ENCODE peak calls at places on chromosome 19, in eight cellular contexts. N is Peyer's patch, B is upper lobe of left lung, E is transverse colon, F is A549, K is stomach, I is thyroid gland, P is adrenal gland. C is an unnamed sample.

GRCh38 chr19:2656533-2656932 is 46.0 kb downstream of the GNG7 start:
- DNase-seq in N (no peak), B (no peak), E (no peak), F (no peak), K (no peak), I (no peak), P (no peak), C (no peak)

GRCh38 chr19:21483589-21484170 is 21.7 kb upstream of the ZNF429 start:
- DNase-seq in N (peak), B (peak), E (peak), F (peak), K (peak), I (peak), P (peak), C (peak)

GRCh38 chr19:20247016-20247683 is 80.1 kb downstream of the ZNF486 start:
- DNase-seq in N (no peak), B (peak), E (no peak), F (no peak), K (peak), I (peak), P (peak), C (peak)

GRCh38 chr19:6047741-6048231 is 62.5 kb downstream of the RFX2 start:
- DNase-seq in N (peak), B (no peak), E (no peak), F (peak), K (no peak), I (peak), P (peak), C (no peak)

GRCh38 chr19:4114181-4114580 is 9.7 kb downstream of the MAP2K2 start:
- DNase-seq in N (no peak), B (no peak), E (no peak), F (no peak), K (no peak), I (no peak), P (peak), C (no peak)

GRCh38 chr19:5354403-5354802 is 13.8 kb upstream of the PTPRS start:
- DNase-seq in N (no peak), B (no peak), E (no peak), F (peak), K (no peak), I (no peak), P (no peak), C (no peak)

GRCh38 chr19:14463747-14464146 is 11.4 kb downstream of the PTGER1 start:
- DNase-seq in N (no peak), B (no peak), E (no peak), F (no peak), K (no peak), I (no peak), P (no peak), C (no peak)

GRCh38 chr19:46955114-46955812 is 64.4 kb upstream of the NPAS1 start:
- DNase-seq in N (no peak), B (no peak), E (no peak), F (no peak), K (no peak), I (no peak), P (no peak), C (no peak)

GRCh38 chr19:13094285-13094595 is 8.4 kb downstream of the LYL1 start:
- DNase-seq in N (peak), B (no peak), E (no peak), F (no peak), K (no peak), I (no peak), P (no peak), C (no peak)

GRCh38 chr19:16531380-16531669 is 10.9 kb downstream of the CHERP start:
- DNase-seq in N (no peak), B (no peak), E (no peak), F (no peak), K (no peak), I (no peak), P (no peak), C (no peak)

GRCh38 chr19:5459360-5459759 is 4.1 kb downstream of the ZNRF4 start:
- DNase-seq in N (no peak), B (no peak), E (no peak), F (no peak), K (no peak), I (no peak), P (no peak), C (no peak)

GRCh38 chr19:46082728-46083050 is 41.8 kb downstream of the IGFL3 start:
- DNase-seq in N (no peak), B (no peak), E (no peak), F (peak), K (no peak), I (no peak), P (no peak), C (no peak)

GRCh38 chr19:2405256-2405655 is 22.1 kb downstream of the TIMM13 start:
- DNase-seq in N (no peak), B (no peak), E (no peak), F (no peak), K (no peak), I (no peak), P (no peak), C (no peak)

GRCh38 chr19:30076751-30077670 is 135.0 kb downstream of the URI1 start:
- DNase-seq in N (no peak), B (peak), E (peak), F (no peak), K (no peak), I (no peak), P (no peak), C (no peak)

GRCh38 chr19:43747557-43748204 is 7.1 kb downstream of the SMG9 start:
- DNase-seq in N (no peak), B (no peak), E (no peak), F (no peak), K (no peak), I (no peak), P (no peak), C (no peak)

GRCh38 chr19:3029070-3029923 is at the start of gene TLE2:
- DNase-seq in N (no peak), B (no peak), E (no peak), F (no peak), K (peak), I (peak), P (no peak), C (peak)

GRCh38 chr19:30629086-30629485 is 256.9 kb downstream of the ZNF536 start:
- DNase-seq in N (no peak), B (no peak), E (no peak), F (no peak), K (no peak), I (no peak), P (no peak), C (no peak)

GRCh38 chr19:12052057-12052570 is 647 bp downstream of the ZNF878 start:
- DNase-seq in N (no peak), B (no peak), E (no peak), F (no peak), K (no peak), I (no peak), P (no peak), C (no peak)

GRCh38 chr19:3655402-3656072 is 28.9 kb upstream of the CACTIN start:
- DNase-seq in N (no peak), B (no peak), E (peak), F (no peak), K (peak), I (no peak), P (no peak), C (no peak)

GRCh38 chr19:2603320-2603719 is 99.2 kb downstream of the GNG7 start:
- DNase-seq in N (peak), B (no peak), E (no peak), F (no peak), K (no peak), I (no peak), P (no peak), C (no peak)

GRCh38 chr19:4304509-4305252 is at the start of gene FSD1:
- DNase-seq in N (peak), B (no peak), E (no peak), F (peak), K (no peak), I (no peak), P (no peak), C (no peak)

GRCh38 chr19:16160943-16161560 is 12.3 kb downstream of the CIB3 start:
- DNase-seq in N (no peak), B (no peak), E (peak), F (peak), K (no peak), I (no peak), P (peak), C (no peak)

GRCh38 chr19:53985863-53986262 is 5.6 kb upstream of the CACNG6 start:
- DNase-seq in N (no peak), B (no peak), E (no peak), F (no peak), K (no peak), I (no peak), P (no peak), C (no peak)

GRCh38 chr19:23283925-23284324 is 33.7 kb upstream of the ZNF724 start:
- DNase-seq in N (peak), B (peak), E (peak), F (peak), K (peak), I (peak), P (peak), C (peak)

GRCh38 chr19:15125232-15126067 is 18.2 kb downstream of the SYDE1 start:
- DNase-seq in N (peak), B (peak), E (peak), F (peak), K (peak), I (peak), P (peak), C (peak)

GRCh38 chr19:14425696-14426138 is 6.6 kb upstream of the DDX39A start:
- DNase-seq in N (no peak), B (no peak), E (no peak), F (no peak), K (no peak), I (no peak), P (no peak), C (no peak)

GRCh38 chr19:54684537-54684936 is 21.8 kb downstream of the LILRB4 start:
- DNase-seq in N (no peak), B (no peak), E (no peak), F (peak), K (no peak), I (no peak), P (no peak), C (no peak)

GRCh38 chr19:54029930-54030490 is 33.7 kb downstream of the VSTM1 start:
- DNase-seq in N (peak), B (peak), E (peak), F (peak), K (peak), I (peak), P (peak), C (peak)

GRCh38 chr19:56111601-56112312 is 9.3 kb downstream of the ZNF787 start:
- DNase-seq in N (peak), B (peak), E (peak), F (no peak), K (peak), I (peak), P (peak), C (peak)

GRCh38 chr19:6590458-6591319 is at the start of gene CD70:
- DNase-seq in N (peak), B (no peak), E (peak), F (peak), K (no peak), I (no peak), P (no peak), C (no peak)

GRCh38 chr19:15669440-15669839 is 3.4 kb upstream of the CYP4F12 start:
- DNase-seq in N (no peak), B (no peak), E (no peak), F (no peak), K (no peak), I (no peak), P (no peak), C (no peak)

GRCh38 chr19:2117215-2117960 is 20.7 kb downstream of the IZUMO4 start:
- DNase-seq in N (no peak), B (no peak), E (no peak), F (no peak), K (no peak), I (no peak), P (peak), C (peak)

GRCh38 chr19:49645592-49645991 is 3.6 kb downstream of the SCAF1 start:
- DNase-seq in N (no peak), B (no peak), E (no peak), F (no peak), K (no peak), I (no peak), P (no peak), C (no peak)

GRCh38 chr19:48754950-48755645 is at the start of gene FGF21:
- DNase-seq in N (no peak), B (no peak), E (no peak), F (peak), K (no peak), I (no peak), P (no peak), C (no peak)

GRCh38 chr19:42176990-42177685 is 40.3 kb downstream of the DEDD2 start:
- DNase-seq in N (peak), B (peak), E (peak), F (peak), K (peak), I (peak), P (peak), C (peak)
- TF ChIP-seq CTCF in N (peak), B (peak), E (peak), F (peak), K (peak), I (no peak), P (no peak), C (peak)

DNA sequence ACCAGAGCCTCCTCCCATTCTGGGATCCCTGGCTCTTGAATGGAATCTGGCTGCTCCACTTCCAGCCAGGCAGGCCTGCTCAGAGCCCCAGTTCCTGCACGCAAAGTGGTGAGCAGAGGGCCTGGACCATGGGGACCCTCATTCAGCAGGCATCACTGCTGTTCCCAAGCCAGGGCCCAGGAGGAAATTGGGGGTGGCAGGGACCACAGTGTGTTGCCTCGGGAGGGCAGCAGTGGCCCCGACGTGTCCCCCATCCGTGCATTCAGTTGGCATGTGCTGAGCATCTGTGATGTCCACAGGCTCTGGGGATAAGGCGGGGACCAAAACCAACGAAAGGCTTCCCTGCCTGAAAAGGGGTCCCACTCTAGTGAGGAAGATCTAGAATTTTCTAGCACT is 11.2 kb downstream of the CCDC97 start:
- DNase-seq in N (no peak), B (no peak), E (no peak), F (no peak), K (no peak), I (no peak), P (no peak), C (no peak)
- H3K27ac ChIP-seq in N (peak), B (peak), E (peak), F (peak), K (peak), I (no peak), P (no peak), C (no peak)

GRCh38 chr19:18281082-18282020 is at the start of gene JUND:
- DNase-seq in N (peak), B (peak), E (peak), F (peak), K (peak), I (peak), P (peak), C (peak)

GRCh38 chr19:18279266-18279515 is 2.2 kb downstream of the JUND start:
- DNase-seq in N (no peak), B (no peak), E (no peak), F (no peak), K (no peak), I (no peak), P (no peak), C (no peak)

GRCh38 chr19:18280247-18281081 is 958 bp downstream of the JUND start:
- DNase-seq in N (peak), B (peak), E (peak), F (peak), K (peak), I (peak), P (peak), C (peak)

GRCh38 chr19:18279516-18280246 is 1.7 kb downstream of the JUND start:
- DNase-seq in N (peak), B (peak), E (peak), F (peak), K (peak), I (peak), P (peak), C (peak)

DNA sequence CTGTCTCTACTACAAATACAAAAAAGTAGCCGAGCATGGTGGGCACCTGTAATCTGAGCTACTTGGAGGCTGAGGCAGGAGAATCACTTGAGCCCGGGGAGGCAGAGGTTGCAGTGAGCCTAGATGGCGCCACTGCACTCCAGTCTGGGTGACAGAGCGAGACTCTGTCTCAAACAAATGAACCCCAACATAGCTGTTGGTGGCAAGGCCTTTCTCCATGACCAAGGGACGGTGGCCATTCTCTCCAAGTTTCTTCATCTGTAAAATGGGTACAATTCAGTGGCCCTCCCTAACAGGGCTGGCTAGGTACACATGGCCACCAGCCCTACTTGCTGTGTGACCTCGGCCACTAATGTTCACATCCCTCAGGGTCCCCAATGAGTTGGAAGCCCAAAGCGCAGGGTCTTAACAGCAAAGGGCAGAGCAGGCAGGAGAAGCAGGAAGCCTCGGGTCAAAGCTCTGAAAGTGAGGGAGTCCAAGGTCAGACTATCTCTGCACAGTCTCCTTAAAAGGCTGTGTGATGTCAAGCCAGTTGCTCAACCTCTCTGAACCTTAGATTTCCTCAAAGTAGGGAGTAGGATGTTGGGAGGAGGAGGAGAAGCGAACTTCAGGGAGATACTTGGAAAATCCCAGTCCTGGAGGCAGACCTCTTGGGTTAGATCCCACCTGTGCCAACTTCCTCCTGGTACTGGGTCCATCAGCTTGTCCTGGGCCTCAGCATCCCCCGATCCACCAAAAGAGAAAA is 2.7 kb downstream of the JUND start:
- DNase-seq in N (peak), B (no peak), E (peak), F (peak), K (peak), I (no peak), P (peak), C (peak)
- TF ChIP-seq POLR2A in N (no peak), B (no peak), E (peak), F (no peak), K (no peak), I (no peak), P (no peak), C (peak)

DNA sequence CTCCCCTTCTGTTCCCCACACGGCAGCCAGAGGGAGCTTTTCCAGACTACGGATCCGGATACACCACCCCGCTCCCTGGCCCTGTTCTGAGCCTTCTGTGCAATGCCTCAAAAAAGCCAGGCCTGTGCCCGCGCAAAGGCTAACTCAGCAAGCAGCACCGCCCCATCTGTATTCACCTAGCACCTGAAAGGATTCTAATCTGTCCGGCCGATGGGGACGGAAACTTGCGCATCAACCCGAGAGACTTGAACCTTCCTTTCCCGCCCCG is 589 bp downstream of the ZBTB45 start:
- DNase-seq in N (peak), B (peak), E (peak), F (peak), K (peak), I (peak), P (peak), C (peak)
- TF ChIP-seq CTCF in N (peak), B (no peak), E (no peak), F (no peak), K (no peak), I (peak), P (no peak), C (peak)

DNA sequence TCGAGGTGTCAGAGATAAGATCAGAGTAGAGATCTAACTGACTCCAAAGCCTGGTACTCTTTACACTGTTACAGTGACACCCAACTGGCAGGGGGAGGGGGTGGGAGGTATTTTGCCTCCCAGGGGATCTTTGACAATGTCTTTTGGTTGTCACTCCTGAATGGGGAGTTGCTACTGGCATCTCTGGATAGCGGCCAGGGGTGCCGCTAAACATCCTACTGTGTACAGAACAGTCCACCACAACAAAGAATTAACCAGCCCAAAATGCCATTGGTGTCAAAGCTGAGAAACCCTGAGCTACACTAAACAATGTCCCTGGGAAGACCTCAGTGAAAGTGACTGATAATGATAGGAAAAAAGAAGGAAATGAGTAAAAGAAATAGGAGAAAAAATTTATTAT is 3.2 kb downstream of the FPR3 start:
- DNase-seq in N (no peak), B (no peak), E (no peak), F (no peak), K (no peak), I (no peak), P (no peak), C (no peak)
- H3K27ac ChIP-seq in N (peak), B (peak), E (peak), F (no peak), K (no peak), I (no peak), P (peak), C (peak)

DNA sequence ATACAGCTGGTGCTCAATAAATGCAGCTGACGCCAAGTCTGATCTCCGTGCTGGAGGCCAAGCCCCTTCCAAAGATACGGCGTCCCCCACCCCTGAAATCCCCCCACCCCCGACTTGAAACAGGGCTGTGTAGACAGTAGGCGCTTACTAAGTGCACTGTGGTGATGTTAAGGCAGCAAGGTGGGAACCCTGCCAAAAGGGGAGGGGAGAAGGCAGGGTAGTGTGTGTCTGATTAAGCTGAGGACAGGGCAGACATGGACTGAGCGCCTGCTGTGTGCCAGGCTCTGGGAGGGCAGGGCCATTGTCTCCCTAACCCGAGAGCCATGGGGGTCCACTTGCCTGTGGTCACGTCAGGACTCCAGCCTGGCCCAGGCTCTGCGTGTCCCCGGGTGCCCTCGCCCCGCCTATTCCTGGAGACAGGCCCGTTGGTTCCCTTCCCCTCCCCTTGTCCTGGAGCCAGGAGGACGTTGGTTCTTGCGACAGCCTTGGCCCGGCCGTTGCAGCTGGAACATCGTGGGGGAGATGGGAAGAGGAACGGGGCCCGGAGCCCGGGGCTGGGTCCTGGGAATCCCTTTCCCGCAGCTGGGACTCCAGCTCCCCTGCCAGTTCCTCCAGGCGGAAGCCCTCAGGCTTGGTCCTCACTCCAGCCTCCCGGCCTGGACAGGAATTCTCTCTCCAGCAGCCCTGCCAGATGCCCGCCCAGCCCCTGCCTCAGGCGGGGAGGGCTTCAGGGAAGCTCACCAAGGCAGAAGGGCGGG is 1.7 kb upstream of the ELANE start:
- DNase-seq in N (peak), B (peak), E (peak), F (peak), K (peak), I (peak), P (peak), C (peak)
- TF ChIP-seq POLR2A in N (no peak), B (no peak), E (no peak), F (no peak), K (no peak), I (no peak), P (peak), C (no peak)